ENCODE peak calls at places on chromosomes 2 and 18, in ten cellular contexts. One of them, this sample, is unnamed.

GRCh38 chr2:134189009-134189717 is 64.7 kb upstream of the MGAT5 start:
- DNase-seq in transverse colon: peak; percentile 32
- DNase-seq in esophagus muscularis mucosa: no peak
- DNase-seq in heart left ventricle: no peak
- DNase-seq in HCT116: peak; percentile 13
- DNase-seq in A549: peak; percentile 10
- DNase-seq in breast epithelium: no peak
- DNase-seq in ovary: no peak
- DNase-seq in K562: no peak
- DNase-seq in esophagus squamous epithelium: no peak
- DNase-seq in this sample: peak; percentile 50

GRCh38 chr2:96267159-96267971 is 1.3 kb downstream of the CIAO1 start:
- DNase-seq in transverse colon: peak; percentile 49
- DNase-seq in esophagus muscularis mucosa: no peak
- DNase-seq in heart left ventricle: no peak
- DNase-seq in HCT116: peak; percentile 39
- DNase-seq in A549: peak; percentile 39
- DNase-seq in breast epithelium: no peak
- DNase-seq in ovary: peak; percentile 50
- DNase-seq in K562: peak; percentile 46
- DNase-seq in esophagus squamous epithelium: no peak
- DNase-seq in this sample: peak; percentile 51

GRCh38 chr2:63614448-63614968 is 25.7 kb downstream of the MDH1 start:
- DNase-seq in transverse colon: no peak
- DNase-seq in esophagus muscularis mucosa: no peak
- DNase-seq in heart left ventricle: no peak
- DNase-seq in HCT116: peak; percentile 43
- DNase-seq in A549: no peak
- DNase-seq in breast epithelium: no peak
- DNase-seq in ovary: no peak
- DNase-seq in K562: no peak
- DNase-seq in esophagus squamous epithelium: no peak
- DNase-seq in this sample: no peak

GRCh38 chr18:59617468-59617932 is 79.7 kb downstream of the CCBE1 start:
- DNase-seq in transverse colon: no peak
- DNase-seq in esophagus muscularis mucosa: no peak
- DNase-seq in heart left ventricle: no peak
- DNase-seq in HCT116: no peak
- DNase-seq in A549: no peak
- DNase-seq in breast epithelium: no peak
- DNase-seq in ovary: no peak
- DNase-seq in K562: no peak
- DNase-seq in esophagus squamous epithelium: no peak
- DNase-seq in this sample: peak; percentile 29

GRCh38 chr2:197628043-197628500 is 47.3 kb downstream of the RFTN2 start:
- DNase-seq in transverse colon: no peak
- DNase-seq in esophagus muscularis mucosa: no peak
- DNase-seq in heart left ventricle: no peak
- DNase-seq in HCT116: no peak
- DNase-seq in A549: no peak
- DNase-seq in breast epithelium: peak; percentile 19
- DNase-seq in ovary: no peak
- DNase-seq in K562: no peak
- DNase-seq in esophagus squamous epithelium: no peak
- DNase-seq in this sample: no peak

GRCh38 chr2:133085646-133086045 is 415.6 kb upstream of the LYPD1 start:
- DNase-seq in transverse colon: no peak
- DNase-seq in esophagus muscularis mucosa: no peak
- DNase-seq in heart left ventricle: no peak
- DNase-seq in HCT116: no peak
- DNase-seq in A549: no peak
- DNase-seq in breast epithelium: no peak
- DNase-seq in ovary: no peak
- DNase-seq in K562: no peak
- DNase-seq in esophagus squamous epithelium: no peak
- DNase-seq in this sample: no peak

GRCh38 chr2:219352448-219353023 is 20.0 kb upstream of the RESP18 start:
- DNase-seq in transverse colon: peak; percentile 73
- DNase-seq in esophagus muscularis mucosa: no peak
- DNase-seq in heart left ventricle: no peak
- DNase-seq in HCT116: peak; percentile 53
- DNase-seq in A549: peak; percentile 68
- DNase-seq in breast epithelium: no peak
- DNase-seq in ovary: no peak
- DNase-seq in K562: peak; percentile 66
- DNase-seq in esophagus squamous epithelium: no peak
- DNase-seq in this sample: peak; percentile 48

GRCh38 chr18:37501136-37501535 is 64.5 kb downstream of the CELF4 start:
- DNase-seq in transverse colon: no peak
- DNase-seq in esophagus muscularis mucosa: no peak
- DNase-seq in heart left ventricle: no peak
- DNase-seq in HCT116: no peak
- DNase-seq in A549: no peak
- DNase-seq in breast epithelium: no peak
- DNase-seq in ovary: no peak
- DNase-seq in K562: no peak
- DNase-seq in esophagus squamous epithelium: no peak
- DNase-seq in this sample: no peak

GRCh38 chr2:39107156-39107555 is 13.7 kb downstream of the SOS1 start:
- DNase-seq in transverse colon: no peak
- DNase-seq in esophagus muscularis mucosa: no peak
- DNase-seq in heart left ventricle: no peak
- DNase-seq in HCT116: no peak
- DNase-seq in A549: no peak
- DNase-seq in breast epithelium: no peak
- DNase-seq in ovary: no peak
- DNase-seq in K562: no peak
- DNase-seq in esophagus squamous epithelium: no peak
- DNase-seq in this sample: peak; percentile 67

GRCh38 chr2:62801110-62801509 is 95.6 kb downstream of the EHBP1 start:
- DNase-seq in transverse colon: no peak
- DNase-seq in esophagus muscularis mucosa: no peak
- DNase-seq in heart left ventricle: no peak
- DNase-seq in HCT116: no peak
- DNase-seq in A549: no peak
- DNase-seq in breast epithelium: no peak
- DNase-seq in ovary: no peak
- DNase-seq in K562: no peak
- DNase-seq in esophagus squamous epithelium: no peak
- DNase-seq in this sample: no peak

GRCh38 chr2:53058526-53058925 is 709.1 kb upstream of the CHAC2 start:
- DNase-seq in transverse colon: no peak
- DNase-seq in esophagus muscularis mucosa: no peak
- DNase-seq in heart left ventricle: no peak
- DNase-seq in HCT116: no peak
- DNase-seq in A549: no peak
- DNase-seq in breast epithelium: no peak
- DNase-seq in ovary: no peak
- DNase-seq in K562: no peak
- DNase-seq in esophagus squamous epithelium: no peak
- DNase-seq in this sample: no peak

GRCh38 chr2:133090358-133090757 is 420.4 kb upstream of the LYPD1 start:
- DNase-seq in transverse colon: no peak
- DNase-seq in esophagus muscularis mucosa: no peak
- DNase-seq in heart left ventricle: no peak
- DNase-seq in HCT116: no peak
- DNase-seq in A549: no peak
- DNase-seq in breast epithelium: no peak
- DNase-seq in ovary: no peak
- DNase-seq in K562: no peak
- DNase-seq in esophagus squamous epithelium: no peak
- DNase-seq in this sample: no peak

GRCh38 chr2:224938670-224939309 is 103.5 kb downstream of the DOCK10 start:
- DNase-seq in transverse colon: no peak
- DNase-seq in esophagus muscularis mucosa: no peak
- DNase-seq in heart left ventricle: no peak
- DNase-seq in HCT116: no peak
- DNase-seq in A549: no peak
- DNase-seq in breast epithelium: no peak
- DNase-seq in ovary: no peak
- DNase-seq in K562: no peak
- DNase-seq in esophagus squamous epithelium: no peak
- DNase-seq in this sample: no peak

DNA sequence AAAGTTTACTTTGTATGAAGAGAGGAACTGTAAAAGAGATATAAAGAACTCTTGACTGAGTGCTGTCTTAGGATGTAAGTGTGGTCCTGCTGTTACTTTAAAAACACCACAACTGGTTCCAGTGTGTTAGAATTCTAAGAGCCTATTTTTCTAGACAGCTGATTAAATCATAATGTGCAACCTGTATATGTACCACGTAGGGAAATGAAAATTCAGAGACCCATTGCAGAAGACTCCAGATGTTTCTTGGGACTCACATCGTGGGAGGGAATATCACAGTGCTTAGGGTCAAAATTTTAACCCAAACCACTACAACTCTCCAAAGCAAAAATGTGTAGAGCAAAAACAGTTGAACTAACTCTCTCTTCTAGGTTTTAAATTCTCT is 173.1 kb upstream of the RBMS1 start:
- DNase-seq in transverse colon: no peak
- DNase-seq in esophagus muscularis mucosa: no peak
- DNase-seq in heart left ventricle: no peak
- DNase-seq in HCT116: no peak
- DNase-seq in A549: no peak
- DNase-seq in breast epithelium: no peak
- DNase-seq in ovary: no peak
- DNase-seq in K562: no peak
- DNase-seq in esophagus squamous epithelium: no peak
- DNase-seq in this sample: no peak
- H3K4me3 ChIP-seq in transverse colon: no peak overlapping the region
- H3K4me3 ChIP-seq in esophagus muscularis mucosa: peak overlapping the region; percentile 29
- H3K4me3 ChIP-seq in heart left ventricle: no peak overlapping the region
- H3K4me3 ChIP-seq in HCT116: peak overlapping the region; percentile 8
- H3K4me3 ChIP-seq in A549: peak overlapping the region; percentile 5
- H3K4me3 ChIP-seq in breast epithelium: peak overlapping the region; percentile 4
- H3K4me3 ChIP-seq in ovary: peak overlapping the region; percentile 23
- H3K4me3 ChIP-seq in K562: no peak overlapping the region
- H3K4me3 ChIP-seq in esophagus squamous epithelium: no peak overlapping the region
- H3K4me3 ChIP-seq in this sample: no peak overlapping the region

GRCh38 chr2:100780203-100781008 is 39.5 kb upstream of the NPAS2 start:
- DNase-seq in transverse colon: peak; percentile 29
- DNase-seq in esophagus muscularis mucosa: no peak
- DNase-seq in heart left ventricle: no peak
- DNase-seq in HCT116: peak; percentile 29
- DNase-seq in A549: no peak
- DNase-seq in breast epithelium: peak; percentile 79
- DNase-seq in ovary: no peak
- DNase-seq in K562: no peak
- DNase-seq in esophagus squamous epithelium: no peak
- DNase-seq in this sample: no peak
- TF ChIP-seq POLR2A in transverse colon: no peak
- TF ChIP-seq POLR2A in esophagus muscularis mucosa: no peak
- TF ChIP-seq POLR2A in heart left ventricle: no peak
- TF ChIP-seq POLR2A in HCT116: no peak
- TF ChIP-seq POLR2A in A549: no peak
- TF ChIP-seq POLR2A in breast epithelium: no peak
- TF ChIP-seq POLR2A in ovary: no peak
- TF ChIP-seq POLR2A in K562: no peak
- TF ChIP-seq POLR2A in esophagus squamous epithelium: no peak
- TF ChIP-seq POLR2A in this sample: no peak

GRCh38 chr2:85255813-85256581 is 71.8 kb downstream of the TGOLN2 start:
- DNase-seq in transverse colon: no peak
- DNase-seq in esophagus muscularis mucosa: no peak
- DNase-seq in heart left ventricle: peak; percentile 64
- DNase-seq in HCT116: no peak
- DNase-seq in A549: no peak
- DNase-seq in breast epithelium: peak; percentile 76
- DNase-seq in ovary: peak; percentile 55
- DNase-seq in K562: no peak
- DNase-seq in esophagus squamous epithelium: no peak
- DNase-seq in this sample: no peak
- H3K4me3 ChIP-seq in transverse colon: no peak overlapping the region
- H3K4me3 ChIP-seq in esophagus muscularis mucosa: peak overlapping the region; percentile 45
- H3K4me3 ChIP-seq in heart left ventricle: no peak overlapping the region
- H3K4me3 ChIP-seq in HCT116: no peak overlapping the region
- H3K4me3 ChIP-seq in A549: no peak overlapping the region
- H3K4me3 ChIP-seq in breast epithelium: peak overlapping the region; percentile 48
- H3K4me3 ChIP-seq in ovary: peak overlapping the region; percentile 20
- H3K4me3 ChIP-seq in K562: no peak overlapping the region
- H3K4me3 ChIP-seq in esophagus squamous epithelium: peak overlapping the region; percentile 14
- H3K4me3 ChIP-seq in this sample: no peak overlapping the region

GRCh38 chr18:76452357-76452756 is 42.7 kb downstream of the ZNF516 start:
- DNase-seq in transverse colon: no peak
- DNase-seq in esophagus muscularis mucosa: no peak
- DNase-seq in heart left ventricle: no peak
- DNase-seq in HCT116: no peak
- DNase-seq in A549: no peak
- DNase-seq in breast epithelium: no peak
- DNase-seq in ovary: no peak
- DNase-seq in K562: no peak
- DNase-seq in esophagus squamous epithelium: no peak
- DNase-seq in this sample: no peak

GRCh38 chr18:76449110-76449453 is 46.0 kb downstream of the ZNF516 start:
- DNase-seq in transverse colon: no peak
- DNase-seq in esophagus muscularis mucosa: no peak
- DNase-seq in heart left ventricle: peak; percentile 52
- DNase-seq in HCT116: no peak
- DNase-seq in A549: no peak
- DNase-seq in breast epithelium: no peak
- DNase-seq in ovary: no peak
- DNase-seq in K562: no peak
- DNase-seq in esophagus squamous epithelium: no peak
- DNase-seq in this sample: peak; percentile 19

GRCh38 chr18:76451475-76452331 is 43.3 kb downstream of the ZNF516 start:
- DNase-seq in transverse colon: no peak
- DNase-seq in esophagus muscularis mucosa: no peak
- DNase-seq in heart left ventricle: peak; percentile 32
- DNase-seq in HCT116: no peak
- DNase-seq in A549: no peak
- DNase-seq in breast epithelium: peak; percentile 15
- DNase-seq in ovary: peak; percentile 32
- DNase-seq in K562: no peak
- DNase-seq in esophagus squamous epithelium: no peak
- DNase-seq in this sample: no peak

GRCh38 chr18:76450452-76450851 is 44.6 kb downstream of the ZNF516 start:
- DNase-seq in transverse colon: no peak
- DNase-seq in esophagus muscularis mucosa: no peak
- DNase-seq in heart left ventricle: no peak
- DNase-seq in HCT116: no peak
- DNase-seq in A549: no peak
- DNase-seq in breast epithelium: peak; percentile 14
- DNase-seq in ovary: peak; percentile 27
- DNase-seq in K562: no peak
- DNase-seq in esophagus squamous epithelium: no peak
- DNase-seq in this sample: peak; percentile 19

DNA sequence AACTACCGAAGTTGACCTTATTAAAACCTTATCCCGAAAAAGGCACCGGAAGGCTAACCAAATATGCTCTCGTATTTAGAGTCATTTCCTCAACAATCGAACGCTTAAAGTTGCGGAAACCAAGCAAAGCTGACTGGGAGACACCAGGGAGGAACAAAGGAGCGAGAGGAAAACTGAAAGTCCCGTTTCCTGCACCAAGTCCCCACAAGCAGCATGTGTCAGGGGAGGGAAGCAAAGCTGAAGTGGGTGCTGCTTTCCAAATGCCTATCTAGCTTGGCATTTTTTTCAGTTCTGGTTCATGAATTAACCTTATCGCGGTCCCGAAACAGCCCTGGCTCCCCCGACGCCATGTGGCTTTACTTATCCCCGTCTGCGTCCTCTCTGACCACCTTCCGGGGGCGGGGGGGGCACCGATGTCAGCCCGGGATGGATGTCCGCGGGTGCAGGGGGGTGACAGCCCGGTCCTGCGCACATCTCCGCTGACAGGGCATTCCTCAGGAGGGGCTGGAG is 44.1 kb downstream of the ZNF516 start:
- DNase-seq in transverse colon: peak; percentile 42
- DNase-seq in esophagus muscularis mucosa: no peak
- DNase-seq in heart left ventricle: peak; percentile 82
- DNase-seq in HCT116: no peak
- DNase-seq in A549: no peak
- DNase-seq in breast epithelium: peak; percentile 21
- DNase-seq in ovary: peak; percentile 67
- DNase-seq in K562: no peak
- DNase-seq in esophagus squamous epithelium: no peak
- DNase-seq in this sample: peak; percentile 77
- TF ChIP-seq POLR2A in transverse colon: no peak
- TF ChIP-seq POLR2A in esophagus muscularis mucosa: no peak
- TF ChIP-seq POLR2A in heart left ventricle: no peak
- TF ChIP-seq POLR2A in HCT116: no peak
- TF ChIP-seq POLR2A in A549: no peak
- TF ChIP-seq POLR2A in breast epithelium: no peak
- TF ChIP-seq POLR2A in ovary: no peak
- TF ChIP-seq POLR2A in K562: no peak
- TF ChIP-seq POLR2A in esophagus squamous epithelium: no peak
- TF ChIP-seq POLR2A in this sample: peak; percentile 55